ENCODE peak calls at places on chromosome 1, in eight cellular contexts. One of them, this sample, is unnamed.

GRCh38 chr1:218069180-218069579 is 215.9 kb upstream of the RRP15 start:
- DNase-seq in fibroblast of the aortic adventitia: no peak
- DNase-seq in tibial artery: no peak
- DNase-seq in left lung: no peak
- DNase-seq in AG04450: no peak
- DNase-seq in heart left ventricle: no peak
- DNase-seq in naive thymus-derived CD4-positive, alpha-beta T cell: no peak
- DNase-seq in prostate gland: no peak
- DNase-seq in this sample: no peak

GRCh38 chr1:66247415-66248208 is 286.3 kb upstream of the SGIP1 start:
- DNase-seq in fibroblast of the aortic adventitia: no peak
- DNase-seq in tibial artery: no peak
- DNase-seq in left lung: no peak
- DNase-seq in AG04450: no peak
- DNase-seq in heart left ventricle: no peak
- DNase-seq in naive thymus-derived CD4-positive, alpha-beta T cell: peak; percentile 43
- DNase-seq in prostate gland: no peak
- DNase-seq in this sample: no peak

GRCh38 chr1:153466908-153467307 is 6.5 kb upstream of the S100A7 start:
- DNase-seq in fibroblast of the aortic adventitia: peak; percentile 67
- DNase-seq in tibial artery: no peak
- DNase-seq in left lung: no peak
- DNase-seq in AG04450: no peak
- DNase-seq in heart left ventricle: no peak
- DNase-seq in naive thymus-derived CD4-positive, alpha-beta T cell: no peak
- DNase-seq in prostate gland: no peak
- DNase-seq in this sample: peak; percentile 74

GRCh38 chr1:56469640-56470371 is 109.6 kb downstream of the PLPP3 start:
- DNase-seq in fibroblast of the aortic adventitia: peak; percentile 79
- DNase-seq in tibial artery: no peak
- DNase-seq in left lung: no peak
- DNase-seq in AG04450: no peak
- DNase-seq in heart left ventricle: no peak
- DNase-seq in naive thymus-derived CD4-positive, alpha-beta T cell: no peak
- DNase-seq in prostate gland: no peak
- DNase-seq in this sample: peak; percentile 74

GRCh38 chr1:63829349-63830327 is 55.8 kb downstream of the ROR1 start:
- DNase-seq in fibroblast of the aortic adventitia: peak; percentile 74
- DNase-seq in tibial artery: no peak
- DNase-seq in left lung: no peak
- DNase-seq in AG04450: no peak
- DNase-seq in heart left ventricle: no peak
- DNase-seq in naive thymus-derived CD4-positive, alpha-beta T cell: no peak
- DNase-seq in prostate gland: peak; percentile 10
- DNase-seq in this sample: peak; percentile 66

GRCh38 chr1:234842726-234843641 is 233.0 kb upstream of the IRF2BP2 start:
- DNase-seq in fibroblast of the aortic adventitia: peak; percentile 31
- DNase-seq in tibial artery: no peak
- DNase-seq in left lung: no peak
- DNase-seq in AG04450: no peak
- DNase-seq in heart left ventricle: no peak
- DNase-seq in naive thymus-derived CD4-positive, alpha-beta T cell: peak; percentile 81
- DNase-seq in prostate gland: no peak
- DNase-seq in this sample: peak; percentile 18

GRCh38 chr1:151369621-151370048 is 2.9 kb downstream of the SELENBP1 start:
- DNase-seq in fibroblast of the aortic adventitia: no peak
- DNase-seq in tibial artery: no peak
- DNase-seq in left lung: no peak
- DNase-seq in AG04450: no peak
- DNase-seq in heart left ventricle: no peak
- DNase-seq in naive thymus-derived CD4-positive, alpha-beta T cell: no peak
- DNase-seq in prostate gland: no peak
- DNase-seq in this sample: no peak

GRCh38 chr1:38835230-38835827 is 24.2 kb downstream of the RRAGC start:
- DNase-seq in fibroblast of the aortic adventitia: peak; percentile 90
- DNase-seq in tibial artery: no peak
- DNase-seq in left lung: no peak
- DNase-seq in AG04450: peak; percentile 68
- DNase-seq in heart left ventricle: no peak
- DNase-seq in naive thymus-derived CD4-positive, alpha-beta T cell: no peak
- DNase-seq in prostate gland: peak; percentile 77
- DNase-seq in this sample: peak; percentile 89

GRCh38 chr1:118486213-118486612 is 301.2 kb upstream of the SPAG17 start:
- DNase-seq in fibroblast of the aortic adventitia: no peak
- DNase-seq in tibial artery: no peak
- DNase-seq in left lung: no peak
- DNase-seq in AG04450: no peak
- DNase-seq in heart left ventricle: no peak
- DNase-seq in naive thymus-derived CD4-positive, alpha-beta T cell: no peak
- DNase-seq in prostate gland: no peak
- DNase-seq in this sample: no peak

GRCh38 chr1:87143413-87144135 is 185.1 kb upstream of the LMO4 start:
- DNase-seq in fibroblast of the aortic adventitia: no peak
- DNase-seq in tibial artery: no peak
- DNase-seq in left lung: no peak
- DNase-seq in AG04450: no peak
- DNase-seq in heart left ventricle: no peak
- DNase-seq in naive thymus-derived CD4-positive, alpha-beta T cell: no peak
- DNase-seq in prostate gland: no peak
- DNase-seq in this sample: no peak

GRCh38 chr1:158043232-158043631 is 49.8 kb downstream of the KIRREL1 start:
- DNase-seq in fibroblast of the aortic adventitia: peak; percentile 45
- DNase-seq in tibial artery: no peak
- DNase-seq in left lung: no peak
- DNase-seq in AG04450: no peak
- DNase-seq in heart left ventricle: no peak
- DNase-seq in naive thymus-derived CD4-positive, alpha-beta T cell: no peak
- DNase-seq in prostate gland: no peak
- DNase-seq in this sample: peak; percentile 31

GRCh38 chr1:179295356-179295755 is 1.8 kb downstream of the SOAT1 start:
- DNase-seq in fibroblast of the aortic adventitia: peak; percentile 6
- DNase-seq in tibial artery: no peak
- DNase-seq in left lung: no peak
- DNase-seq in AG04450: no peak
- DNase-seq in heart left ventricle: no peak
- DNase-seq in naive thymus-derived CD4-positive, alpha-beta T cell: no peak
- DNase-seq in prostate gland: no peak
- DNase-seq in this sample: no peak

GRCh38 chr1:24803220-24803619 is 58.0 kb downstream of the CLIC4 start:
- DNase-seq in fibroblast of the aortic adventitia: peak; percentile 48
- DNase-seq in tibial artery: no peak
- DNase-seq in left lung: no peak
- DNase-seq in AG04450: no peak
- DNase-seq in heart left ventricle: no peak
- DNase-seq in naive thymus-derived CD4-positive, alpha-beta T cell: no peak
- DNase-seq in prostate gland: no peak
- DNase-seq in this sample: peak; percentile 66

GRCh38 chr1:10667815-10668214 is 128.6 kb downstream of the CASZ1 start:
- DNase-seq in fibroblast of the aortic adventitia: no peak
- DNase-seq in tibial artery: no peak
- DNase-seq in left lung: no peak
- DNase-seq in AG04450: no peak
- DNase-seq in heart left ventricle: no peak
- DNase-seq in naive thymus-derived CD4-positive, alpha-beta T cell: no peak
- DNase-seq in prostate gland: no peak
- DNase-seq in this sample: no peak

DNA sequence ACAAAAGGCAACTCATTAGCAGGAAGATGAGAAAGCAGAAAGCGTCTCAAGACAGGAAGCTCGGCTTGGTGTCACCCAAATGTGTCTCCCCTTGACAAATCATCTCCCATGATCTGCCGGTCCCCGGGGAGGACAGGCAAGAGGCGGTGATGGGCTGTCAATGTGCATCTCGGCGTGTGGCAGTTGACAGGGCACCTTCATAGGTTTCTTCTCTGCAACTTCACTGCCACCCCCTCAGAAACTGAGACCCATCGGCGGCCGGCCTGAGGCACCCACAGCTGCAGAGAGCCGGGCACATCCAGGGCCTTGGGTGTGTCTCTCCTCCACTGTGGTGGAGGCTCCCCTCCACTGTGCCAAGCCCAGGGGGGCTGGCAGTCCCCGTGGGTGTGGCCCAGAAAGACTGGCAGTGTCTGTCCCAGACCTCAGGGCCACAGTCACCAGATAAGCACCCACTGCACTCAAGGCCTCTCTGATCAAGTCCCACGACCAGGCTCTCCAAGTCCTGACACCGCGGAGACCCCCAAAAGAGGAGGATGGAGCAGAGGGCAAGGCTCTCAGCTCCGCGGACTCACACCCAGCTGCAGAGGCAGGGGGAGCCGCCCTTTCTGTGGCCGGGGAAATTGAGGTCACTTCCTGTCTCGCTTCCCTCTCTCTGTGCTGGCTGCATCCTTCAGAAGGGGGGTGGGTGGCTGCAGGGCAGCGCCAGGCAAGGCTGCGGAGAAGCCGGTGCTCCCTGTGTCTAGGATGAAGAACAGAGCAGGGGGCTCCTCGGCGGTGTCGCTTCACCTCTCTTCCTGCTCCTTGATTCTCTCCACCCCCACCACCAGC is 39.6 kb upstream of the LBR start:
- DNase-seq in fibroblast of the aortic adventitia: no peak
- DNase-seq in tibial artery: peak; percentile 67
- DNase-seq in left lung: peak; percentile 88
- DNase-seq in AG04450: no peak
- DNase-seq in heart left ventricle: peak; percentile 87
- DNase-seq in naive thymus-derived CD4-positive, alpha-beta T cell: peak; percentile 78
- DNase-seq in prostate gland: no peak
- DNase-seq in this sample: peak; percentile 56
- H3K4me3 ChIP-seq in fibroblast of the aortic adventitia: no peak overlapping the region
- H3K4me3 ChIP-seq in tibial artery: peak overlapping the region; percentile 30
- H3K4me3 ChIP-seq in left lung: peak overlapping the region; percentile 15
- H3K4me3 ChIP-seq in AG04450: no peak overlapping the region
- H3K4me3 ChIP-seq in heart left ventricle: peak overlapping the region; percentile 32
- H3K4me3 ChIP-seq in naive thymus-derived CD4-positive, alpha-beta T cell: peak overlapping the region; percentile 94
- H3K4me3 ChIP-seq in prostate gland: no peak overlapping the region
- H3K4me3 ChIP-seq in this sample: no peak overlapping the region

DNA sequence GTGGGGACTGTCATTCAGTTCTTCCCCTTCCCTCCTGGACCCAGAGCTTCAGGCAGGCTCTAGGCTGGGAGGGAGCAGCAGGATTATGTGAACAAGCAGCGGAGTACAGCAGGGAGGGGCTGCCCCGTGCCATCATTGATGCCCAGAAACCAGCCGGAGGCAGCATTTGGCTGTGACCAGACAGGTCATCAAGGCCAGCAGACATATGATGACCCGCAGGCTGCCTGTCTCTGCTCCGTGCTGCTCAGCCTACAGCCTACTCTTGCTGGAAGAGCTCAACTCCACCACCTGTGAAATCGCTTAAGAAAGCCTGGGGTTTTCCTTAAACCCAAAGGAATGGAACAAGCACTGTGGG is 4.9 kb downstream of the KLHL21 start:
- DNase-seq in fibroblast of the aortic adventitia: no peak
- DNase-seq in tibial artery: no peak
- DNase-seq in left lung: no peak
- DNase-seq in AG04450: no peak
- DNase-seq in heart left ventricle: no peak
- DNase-seq in naive thymus-derived CD4-positive, alpha-beta T cell: no peak
- DNase-seq in prostate gland: no peak
- DNase-seq in this sample: no peak
- H3K4me3 ChIP-seq in fibroblast of the aortic adventitia: no peak overlapping the region
- H3K4me3 ChIP-seq in tibial artery: peak overlapping the region; percentile 98
- H3K4me3 ChIP-seq in left lung: no peak overlapping the region
- H3K4me3 ChIP-seq in AG04450: no peak overlapping the region
- H3K4me3 ChIP-seq in heart left ventricle: no peak overlapping the region
- H3K4me3 ChIP-seq in naive thymus-derived CD4-positive, alpha-beta T cell: no peak overlapping the region
- H3K4me3 ChIP-seq in prostate gland: no peak overlapping the region
- H3K4me3 ChIP-seq in this sample: no peak overlapping the region

GRCh38 chr1:228084325-228084724 is 1.8 kb downstream of the ARF1 start:
- DNase-seq in fibroblast of the aortic adventitia: peak; percentile 75
- DNase-seq in tibial artery: no peak
- DNase-seq in left lung: peak; percentile 29
- DNase-seq in AG04450: peak; percentile 50
- DNase-seq in heart left ventricle: no peak
- DNase-seq in naive thymus-derived CD4-positive, alpha-beta T cell: no peak
- DNase-seq in prostate gland: no peak
- DNase-seq in this sample: peak; percentile 91

GRCh38 chr1:228082260-228082974 is at the start of gene ARF1:
- DNase-seq in fibroblast of the aortic adventitia: peak; percentile 89
- DNase-seq in tibial artery: peak; percentile 86
- DNase-seq in left lung: peak; percentile 94
- DNase-seq in AG04450: peak; percentile 83
- DNase-seq in heart left ventricle: peak; percentile 96
- DNase-seq in naive thymus-derived CD4-positive, alpha-beta T cell: peak; percentile 98
- DNase-seq in prostate gland: peak; percentile 92
- DNase-seq in this sample: peak; percentile 96

GRCh38 chr1:228083871-228084278 is 1.4 kb downstream of the ARF1 start:
- DNase-seq in fibroblast of the aortic adventitia: peak; percentile 39
- DNase-seq in tibial artery: no peak
- DNase-seq in left lung: peak; percentile 59
- DNase-seq in AG04450: no peak
- DNase-seq in heart left ventricle: peak; percentile 62
- DNase-seq in naive thymus-derived CD4-positive, alpha-beta T cell: no peak
- DNase-seq in prostate gland: no peak
- DNase-seq in this sample: peak; percentile 43

GRCh38 chr1:228081578-228082259 is 789 bp upstream of the ARF1 start:
- DNase-seq in fibroblast of the aortic adventitia: no peak
- DNase-seq in tibial artery: no peak
- DNase-seq in left lung: peak; percentile 38
- DNase-seq in AG04450: no peak
- DNase-seq in heart left ventricle: peak; percentile 62
- DNase-seq in naive thymus-derived CD4-positive, alpha-beta T cell: no peak
- DNase-seq in prostate gland: no peak
- DNase-seq in this sample: no peak

DNA sequence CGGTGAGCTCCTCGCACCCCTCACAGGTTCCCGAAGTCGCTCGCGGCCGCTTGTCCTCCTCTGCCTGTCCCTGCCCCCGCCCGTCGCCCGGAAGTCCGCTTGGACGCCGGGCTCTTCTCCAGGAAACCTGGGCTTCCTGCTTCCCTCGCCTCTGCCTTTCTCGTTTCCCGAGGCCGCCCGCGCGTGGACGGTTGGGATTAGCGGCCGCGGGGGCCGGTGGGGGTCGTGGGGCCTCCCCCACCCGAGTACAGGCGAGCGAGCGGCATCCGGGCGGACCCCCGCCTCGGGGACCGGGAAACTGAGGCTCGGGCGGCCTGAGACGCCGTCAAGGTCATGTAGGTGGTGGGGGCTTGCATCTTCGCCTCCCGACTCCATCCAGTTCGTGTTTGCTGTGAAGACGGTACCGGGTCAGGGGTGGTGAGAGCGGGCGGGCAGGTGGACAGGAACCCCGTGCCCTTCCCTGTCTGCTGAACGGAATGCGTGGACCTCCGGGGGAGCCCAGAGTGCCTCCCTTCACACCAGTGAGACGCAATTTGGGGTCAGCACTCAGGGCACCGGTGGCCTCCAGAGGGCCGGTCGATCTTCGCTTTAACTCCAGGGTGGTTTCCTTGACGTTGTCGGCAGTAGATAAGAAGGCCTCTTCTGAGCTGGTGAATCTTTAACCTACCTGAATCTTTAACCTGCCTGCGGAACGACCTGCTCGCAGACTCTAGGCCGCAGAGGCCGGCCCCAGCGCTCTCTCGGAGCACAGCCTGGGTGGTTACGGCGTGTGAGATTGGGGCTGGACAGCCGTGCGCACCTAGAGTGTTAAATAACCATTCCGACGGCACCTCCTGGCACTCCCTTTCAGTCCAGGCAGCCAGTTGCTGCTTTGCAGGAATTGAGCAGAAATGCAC is 715 bp downstream of the ARF1 start:
- DNase-seq in fibroblast of the aortic adventitia: peak; percentile 22
- DNase-seq in tibial artery: peak; percentile 53
- DNase-seq in left lung: peak; percentile 66
- DNase-seq in AG04450: no peak
- DNase-seq in heart left ventricle: peak; percentile 87
- DNase-seq in naive thymus-derived CD4-positive, alpha-beta T cell: no peak
- DNase-seq in prostate gland: peak; percentile 44
- DNase-seq in this sample: peak; percentile 52
- H3K4me3 ChIP-seq in fibroblast of the aortic adventitia: peak overlapping the region; percentile 95
- H3K4me3 ChIP-seq in tibial artery: peak overlapping the region; percentile 93
- H3K4me3 ChIP-seq in left lung: peak overlapping the region; percentile 98
- H3K4me3 ChIP-seq in AG04450: peak overlapping the region; percentile 99
- H3K4me3 ChIP-seq in heart left ventricle: peak overlapping the region; percentile 100
- H3K4me3 ChIP-seq in naive thymus-derived CD4-positive, alpha-beta T cell: peak overlapping the region; percentile 87
- H3K4me3 ChIP-seq in prostate gland: peak overlapping the region; percentile 95
- H3K4me3 ChIP-seq in this sample: peak overlapping the region; percentile 95

GRCh38 chr1:206909167-206909882 is 12.1 kb downstream of the IL24 start:
- DNase-seq in fibroblast of the aortic adventitia: no peak
- DNase-seq in tibial artery: no peak
- DNase-seq in left lung: peak; percentile 78
- DNase-seq in AG04450: no peak
- DNase-seq in heart left ventricle: peak; percentile 69
- DNase-seq in naive thymus-derived CD4-positive, alpha-beta T cell: peak; percentile 45
- DNase-seq in prostate gland: peak; percentile 91
- DNase-seq in this sample: no peak
- H3K4me3 ChIP-seq in fibroblast of the aortic adventitia: peak overlapping the region; percentile 59
- H3K4me3 ChIP-seq in tibial artery: peak overlapping the region; percentile 52
- H3K4me3 ChIP-seq in left lung: peak overlapping the region; percentile 32
- H3K4me3 ChIP-seq in AG04450: peak overlapping the region; percentile 58
- H3K4me3 ChIP-seq in heart left ventricle: peak overlapping the region; percentile 63
- H3K4me3 ChIP-seq in naive thymus-derived CD4-positive, alpha-beta T cell: peak overlapping the region; percentile 35
- H3K4me3 ChIP-seq in prostate gland: peak overlapping the region; percentile 46
- H3K4me3 ChIP-seq in this sample: peak overlapping the region; percentile 45